ENCODE peak calls at places on chromosomes 4 and X, in four cellular contexts. Z, K, Y and S are unnamed samples.

GRCh38 chrX:69082055-69082752 is 83.0 kb downstream of the PJA1 start:
- DNase-seq in Z (no peak), K (no peak), Y (no peak), S (no peak)

GRCh38 chrX:134622056-134622812 is 36.0 kb downstream of the PLAC1 start:
- DNase-seq in Z (no peak), K (peak), Y (no peak), S (peak)

GRCh38 chr4:2075171-2075986 is 16.3 kb downstream of the NAT8L start:
- DNase-seq in Z (peak), K (no peak), Y (no peak), S (no peak)

GRCh38 chr4:156596026-156596425 is 375.6 kb downstream of the PDGFC start:
- DNase-seq in Z (no peak), K (no peak), Y (no peak), S (no peak)

GRCh38 chrX:114905251-114905650 is 112.2 kb downstream of the IL13RA2 start:
- DNase-seq in Z (no peak), K (no peak), Y (no peak), S (no peak)

GRCh38 chr4:3365871-3366842 is 73.3 kb downstream of the RGS12 start:
- DNase-seq in Z (no peak), K (no peak), Y (no peak), S (no peak)

GRCh38 chr4:76305033-76305687 is 1.4 kb upstream of the STBD1 start:
- DNase-seq in Z (no peak), K (no peak), Y (no peak), S (no peak)

GRCh38 chr4:84878541-84878940 is 87.9 kb downstream of the WDFY3 start:
- DNase-seq in Z (no peak), K (peak), Y (no peak), S (no peak)

GRCh38 chr4:67696061-67696460 is 4.9 kb downstream of the UBA6 start:
- DNase-seq in Z (no peak), K (no peak), Y (no peak), S (no peak)

GRCh38 chr4:126957555-126958440 is 675.0 kb upstream of the INTU start:
- DNase-seq in Z (no peak), K (peak), Y (no peak), S (no peak)

GRCh38 chrX:151153086-151153485 is 23.3 kb upstream of the GPR50 start:
- DNase-seq in Z (no peak), K (peak), Y (no peak), S (peak)